ENCODE peak calls at places on chromosomes 6 and 20, in seven cellular contexts. D is naive thymus-derived CD4-positive, alpha-beta T cell; A is lung; G is right cardiac atrium; M is heart left ventricle; T is lower lobe of right lung; E is PC-9. V is an unnamed sample. For H3K9me3, the result is how much of the 10 kb centered on the place peaks cover.

GRCh38 chr20:50308513-50309279 is 118.1 kb downstream of the CEBPB start:
- DNase-seq in G (peak), T (peak), D (no peak), M (peak), A (peak), E (peak), V (peak)

GRCh38 chr6:111776236-111777189 is 96.7 kb downstream of the FYN start:
- DNase-seq in A (no peak), D (no peak), M (no peak), T (no peak), E (no peak), G (no peak), V (no peak)

GRCh38 chr6:80363501-80363900 is 257.0 kb downstream of the BCKDHB start:
- DNase-seq in M (no peak), G (no peak), D (no peak), T (no peak), E (no peak), A (no peak), V (no peak)

GRCh38 chr6:22972771-22973170 is 403.4 kb downstream of the HDGFL1 start:
- DNase-seq in D (no peak), A (no peak), G (no peak), T (no peak), M (no peak), E (no peak), V (no peak)

GRCh38 chr6:38443750-38444149 is 196.0 kb downstream of the BTBD9 start:
- DNase-seq in M (no peak), D (no peak), A (no peak), T (no peak), E (no peak), G (no peak), V (no peak)

GRCh38 chr6:68756454-68757375 is 121.6 kb downstream of the ADGRB3 start:
- DNase-seq in M (no peak), T (no peak), A (no peak), E (no peak), G (no peak), D (no peak), V (no peak)

GRCh38 chr6:40472354-40472753 is 114.8 kb downstream of the LRFN2 start:
- DNase-seq in D (no peak), T (no peak), M (no peak), E (no peak), A (no peak), G (no peak), V (no peak)

GRCh38 chr20:56359212-56360132 is 698 bp downstream of the FAM210B start:
- DNase-seq in T (peak), D (no peak), G (peak), E (peak), A (peak), M (peak), V (peak)

GRCh38 chr6:32439708-32440214 is at the start of gene HLA-DRA:
- DNase-seq in A (peak), D (no peak), G (no peak), M (no peak), T (no peak), E (no peak), V (peak)

GRCh38 chr20:54891907-54892306 is 416.5 kb downstream of the DOK5 start:
- DNase-seq in M (no peak), E (no peak), G (no peak), T (no peak), D (no peak), A (no peak), V (no peak)

GRCh38 chr20:59145926-59146800 is 17.5 kb upstream of the ZNF831 start:
- DNase-seq in A (no peak), G (no peak), T (no peak), M (no peak), D (no peak), E (no peak), V (no peak)

GRCh38 chr6:118889163-118889562 is 4.8 kb upstream of the ASF1A start:
- DNase-seq in D (no peak), A (no peak), M (no peak), T (no peak), E (no peak), G (no peak), V (no peak)

GRCh38 chr20:41655966-41656685 is 37.9 kb upstream of the CHD6 start:
- DNase-seq in M (no peak), T (no peak), D (no peak), G (no peak), A (no peak), E (no peak), V (no peak)
- H3K4me3 ChIP-seq in M (no peak), T (no peak), D (no peak), G (no peak), A (no peak), E (no peak), V (no peak)

GRCh38 chr6:61210549-61210948 is 1075.5 kb downstream of the KHDRBS2 start:
- DNase-seq in A (no peak), D (no peak), M (no peak), E (no peak), G (no peak), T (no peak), V (no peak)
- H3K9me3 ChIP-seq in A (under half), D (under half), M (under half), E (under half), G (under half), T (under half), V (under half)

DNA sequence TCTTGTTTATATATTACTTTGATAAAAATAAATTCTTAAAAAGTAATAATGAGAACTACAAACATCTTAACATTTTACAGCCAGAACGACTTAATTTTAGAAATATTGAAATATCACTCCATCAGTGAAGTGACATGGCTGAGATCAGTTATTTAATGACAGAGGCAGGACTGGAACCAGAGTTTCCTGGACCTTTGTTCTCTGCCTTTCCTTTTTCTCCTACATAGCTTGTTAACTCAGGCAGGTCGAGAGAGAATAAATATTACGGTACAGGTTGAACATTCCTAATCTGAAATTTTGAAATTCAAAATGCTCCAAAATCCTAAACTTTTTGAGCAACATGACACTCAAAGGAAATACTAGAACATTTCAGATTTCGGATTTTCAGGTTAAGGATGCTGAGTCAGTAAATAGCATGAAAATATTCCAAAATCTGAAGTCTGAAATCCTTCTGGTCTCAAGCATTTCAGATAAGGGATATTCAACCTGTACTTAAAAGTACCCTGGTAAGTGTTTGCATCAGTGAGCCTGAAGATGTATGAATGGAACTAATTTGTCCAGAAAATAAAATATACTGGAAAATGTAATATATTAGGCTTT is 6.5 kb downstream of the TMEM170B start:
- DNase-seq in T (no peak), A (no peak), M (no peak), E (no peak), G (no peak), D (no peak), V (no peak)
- H3K4me3 ChIP-seq in T (no peak), A (no peak), M (no peak), E (no peak), G (no peak), D (no peak), V (no peak)

GRCh38 chr6:110139052-110139451 is 40.4 kb downstream of the WASF1 start:
- DNase-seq in E (no peak), G (no peak), A (no peak), T (no peak), M (no peak), D (no peak), V (no peak)
- H3K9me3 ChIP-seq in E (under half), G (under half), A (under half), T (under half), M (under half), D (under half), V (under half)

DNA sequence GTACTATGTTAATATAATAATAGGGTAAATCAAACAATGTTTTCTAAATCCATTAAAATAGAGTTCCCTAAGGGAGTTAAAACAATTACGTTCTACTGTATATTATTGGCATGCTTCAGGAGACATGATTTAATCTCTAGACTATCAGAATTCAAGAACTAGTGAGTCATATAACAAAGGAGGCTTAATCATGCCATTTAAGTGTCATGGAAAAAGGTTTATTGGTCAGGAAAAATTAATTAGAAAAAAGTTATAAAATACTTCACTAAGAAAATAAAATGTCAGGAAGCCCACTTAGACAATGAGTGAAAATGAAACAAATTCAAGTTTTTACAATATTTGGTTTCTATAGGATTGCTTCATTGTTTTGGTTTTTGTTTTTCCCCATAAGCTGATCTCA is 34.7 kb downstream of the HCRTR2 start:
- DNase-seq in T (no peak), G (no peak), E (no peak), M (no peak), A (no peak), D (no peak), V (no peak)
- H3K4me3 ChIP-seq in T (no peak), G (no peak), E (no peak), M (no peak), A (no peak), D (no peak), V (no peak)

DNA sequence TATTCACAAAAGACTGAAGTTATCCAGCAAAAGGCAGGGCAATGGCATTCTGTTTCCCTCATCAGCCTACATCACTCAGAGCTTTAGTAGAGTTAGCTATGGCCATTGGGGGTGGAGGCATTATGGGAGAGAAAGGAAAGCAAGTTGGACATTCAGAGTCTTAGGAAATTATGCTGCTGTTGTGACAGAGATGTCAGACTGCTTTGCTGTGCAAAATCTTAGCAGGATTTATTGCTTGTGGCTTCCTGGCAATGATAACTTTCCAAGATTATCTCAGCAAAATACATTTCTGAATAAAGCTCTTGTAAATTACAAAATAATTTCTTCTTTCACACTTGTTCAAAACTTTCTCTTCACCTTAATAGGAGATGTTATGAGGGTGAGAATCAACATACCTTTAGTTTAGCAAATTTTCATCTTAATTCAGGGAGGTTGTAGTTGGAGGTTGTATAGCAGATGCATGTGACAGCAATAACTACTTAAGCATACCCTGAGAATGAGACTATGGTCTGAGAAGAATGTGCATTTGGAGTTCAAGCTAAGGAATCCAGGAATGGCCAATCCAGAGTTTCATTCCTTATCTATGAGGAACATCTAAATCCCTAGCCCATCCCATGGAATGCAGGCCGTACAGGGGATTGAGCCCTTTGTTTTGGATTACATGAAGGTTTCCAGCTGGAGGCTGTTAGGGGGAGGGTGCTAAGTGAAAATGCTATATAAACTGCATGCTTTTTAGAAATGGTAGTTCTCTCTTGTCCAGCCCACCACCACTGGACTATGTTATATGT is 179.8 kb downstream of the HAO1 start:
- DNase-seq in D (no peak), G (no peak), T (no peak), E (no peak), M (no peak), A (no peak), V (no peak)
- H3K9me3 ChIP-seq in D (under half), G (under half), T (under half), E (under half), M (under half), A (under half), V (under half)

DNA sequence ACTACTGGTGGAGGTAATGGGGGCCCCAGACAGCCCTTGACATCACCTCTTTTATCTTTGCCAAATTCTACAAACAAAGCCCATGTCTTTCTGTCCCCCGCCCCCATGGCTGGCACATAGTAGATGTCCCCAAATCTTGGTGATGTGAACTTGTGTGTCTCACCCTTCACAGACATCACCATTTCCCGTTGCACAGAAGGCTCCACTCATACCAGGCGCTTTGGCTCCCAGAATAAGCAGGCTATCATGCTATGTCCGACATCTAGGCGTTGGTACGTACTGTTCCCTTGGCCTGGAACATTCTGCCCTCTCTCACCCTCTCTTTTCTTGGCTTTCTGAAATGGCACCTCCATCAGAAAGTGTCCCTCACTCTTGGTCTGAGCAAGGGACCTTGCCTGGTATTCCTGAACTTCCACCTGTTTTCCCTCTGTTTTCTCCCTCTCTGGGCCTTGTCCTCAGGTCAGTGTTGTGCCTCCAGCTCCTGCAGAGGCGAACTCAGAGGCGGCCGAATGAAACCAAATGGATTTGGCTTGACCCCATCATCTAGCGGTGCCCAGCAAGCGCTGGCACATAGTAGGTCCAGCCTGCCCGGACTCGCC is 968 bp upstream of the CCN5 start:
- DNase-seq in A (no peak), M (peak), G (peak), T (no peak), D (no peak), E (no peak), V (no peak)
- H3K4me3 ChIP-seq in A (no peak), M (no peak), G (no peak), T (peak), D (no peak), E (no peak), V (no peak)

GRCh38 chr6:159473435-159473834 is 219.6 kb downstream of the SOD2 start:
- DNase-seq in M (no peak), G (no peak), T (no peak), D (no peak), A (no peak), E (no peak), V (no peak)
- H3K9me3 ChIP-seq in M (under half), G (under half), T (under half), D (under half), A (under half), E (under half), V (under half)

GRCh38 chr20:31824554-31825313 is 5.6 kb downstream of the MYLK2 start:
- DNase-seq in D (no peak), G (no peak), M (no peak), A (no peak), T (no peak), E (no peak), V (no peak)

GRCh38 chr20:31821427-31821826 is 2.3 kb downstream of the MYLK2 start:
- DNase-seq in E (no peak), D (no peak), M (peak), A (no peak), T (no peak), G (no peak), V (no peak)

GRCh38 chr20:31822421-31823330 is 3.5 kb downstream of the MYLK2 start:
- DNase-seq in G (peak), M (peak), A (peak), D (peak), T (peak), E (peak), V (no peak)

GRCh38 chr20:31824125-31824485 is 4.9 kb downstream of the MYLK2 start:
- DNase-seq in G (no peak), M (no peak), A (no peak), T (no peak), E (no peak), D (no peak), V (no peak)

GRCh38 chr20:31823360-31824124 is 4.4 kb downstream of the MYLK2 start:
- DNase-seq in M (no peak), T (no peak), A (no peak), G (no peak), D (no peak), E (no peak), V (no peak)
- H3K4me3 ChIP-seq in M (no peak), T (no peak), A (no peak), G (no peak), D (no peak), E (no peak), V (no peak)

GRCh38 chr6:121635355-121635754 is 199.9 kb downstream of the GJA1 start:
- DNase-seq in G (no peak), A (no peak), E (no peak), T (no peak), M (no peak), D (no peak), V (no peak)
- H3K9me3 ChIP-seq in G (under half), A (under half), E (under half), T (under half), M (under half), D (under half), V (under half)